ENCODE peak calls at places on chromosomes 13 and 19, in five cellular contexts. One of them, this sample, is unnamed.

GRCh38 chr13:50650936-50651638 is 192.4 kb downstream of the DLEU7 start:
- DNase-seq in K562: no peak
- DNase-seq in GM12878: no peak
- DNase-seq in HepG2: no peak
- DNase-seq in GM23338: no peak
- DNase-seq in this sample: no peak

GRCh38 chr19:10712754-10713153 is 5.1 kb upstream of the DNM2 start:
- DNase-seq in GM12878: no peak
- DNase-seq in K562: no peak
- DNase-seq in GM23338: no peak
- DNase-seq in HepG2: no peak
- DNase-seq in this sample: no peak

GRCh38 chr19:55550321-55550650 is 4.9 kb upstream of the SBK3 start:
- DNase-seq in GM23338: peak; percentile 83
- DNase-seq in K562: no peak
- DNase-seq in HepG2: no peak
- DNase-seq in GM12878: no peak
- DNase-seq in this sample: no peak

GRCh38 chr13:109427148-109427547 is 359.2 kb downstream of the IRS2 start:
- DNase-seq in GM12878: no peak
- DNase-seq in K562: no peak
- DNase-seq in HepG2: no peak
- DNase-seq in GM23338: no peak
- DNase-seq in this sample: no peak

GRCh38 chr13:112062047-112062618 is 4.8 kb upstream of the SOX1 start:
- DNase-seq in GM23338: no peak
- DNase-seq in GM12878: no peak
- DNase-seq in HepG2: no peak
- DNase-seq in K562: no peak
- DNase-seq in this sample: no peak

GRCh38 chr13:50617134-50617721 is 226.3 kb downstream of the DLEU7 start:
- DNase-seq in HepG2: no peak
- DNase-seq in GM12878: no peak
- DNase-seq in GM23338: no peak
- DNase-seq in K562: no peak
- DNase-seq in this sample: no peak

GRCh38 chr19:39385629-39386411 is 5.1 kb downstream of the PAF1 start:
- DNase-seq in K562: no peak
- DNase-seq in HepG2: no peak
- DNase-seq in GM23338: no peak
- DNase-seq in GM12878: no peak
- DNase-seq in this sample: no peak

GRCh38 chr13:24540236-24541126 is 27.9 kb upstream of the PARP4 start:
- DNase-seq in GM12878: no peak
- DNase-seq in GM23338: peak; percentile 87
- DNase-seq in HepG2: peak; percentile 2
- DNase-seq in K562: peak; percentile 7
- DNase-seq in this sample: peak; percentile 56

GRCh38 chr13:82833928-82834327 is 1048.3 kb downstream of the SLITRK1 start:
- DNase-seq in K562: no peak
- DNase-seq in HepG2: no peak
- DNase-seq in GM12878: no peak
- DNase-seq in GM23338: no peak
- DNase-seq in this sample: no peak

GRCh38 chr13:45167611-45168554 is 33.0 kb downstream of the KCTD4 start:
- DNase-seq in K562: no peak
- DNase-seq in GM12878: no peak
- DNase-seq in GM23338: no peak
- DNase-seq in HepG2: no peak
- DNase-seq in this sample: peak; percentile 38

GRCh38 chr19:48354332-48354992 is 9.3 kb downstream of the TMEM143 start:
- DNase-seq in K562: peak; percentile 39
- DNase-seq in GM12878: no peak
- DNase-seq in GM23338: no peak
- DNase-seq in HepG2: peak; percentile 100
- DNase-seq in this sample: peak; percentile 92

GRCh38 chr13:78971355-78971754 is 312.4 kb upstream of the OBI1 start:
- DNase-seq in HepG2: no peak
- DNase-seq in GM12878: no peak
- DNase-seq in K562: no peak
- DNase-seq in GM23338: no peak
- DNase-seq in this sample: no peak

GRCh38 chr13:50686547-50686946 is 156.9 kb downstream of the DLEU7 start:
- DNase-seq in K562: no peak
- DNase-seq in GM12878: no peak
- DNase-seq in HepG2: no peak
- DNase-seq in GM23338: no peak
- DNase-seq in this sample: no peak

GRCh38 chr13:79361299-79361698 is 44.8 kb downstream of the RBM26 start:
- DNase-seq in GM23338: no peak
- DNase-seq in K562: no peak
- DNase-seq in GM12878: no peak
- DNase-seq in HepG2: no peak
- DNase-seq in this sample: no peak

GRCh38 chr19:5881543-5882299 is 11.4 kb upstream of the FUT5 start:
- DNase-seq in GM23338: no peak
- DNase-seq in HepG2: no peak
- DNase-seq in K562: no peak
- DNase-seq in GM12878: no peak
- DNase-seq in this sample: no peak

GRCh38 chr19:2446390-2446789 is 10.4 kb downstream of the LMNB2 start:
- DNase-seq in HepG2: no peak
- DNase-seq in GM23338: no peak
- DNase-seq in GM12878: no peak
- DNase-seq in K562: no peak
- DNase-seq in this sample: no peak

GRCh38 chr19:10625003-10625761 is at the start of gene SLC44A2:
- DNase-seq in HepG2: no peak
- DNase-seq in GM12878: no peak
- DNase-seq in K562: peak; percentile 63
- DNase-seq in GM23338: peak; percentile 94
- DNase-seq in this sample: peak; percentile 46

GRCh38 chr13:114104626-114105350 is 27.6 kb downstream of the RASA3 start:
- DNase-seq in K562: no peak
- DNase-seq in GM23338: no peak
- DNase-seq in GM12878: no peak
- DNase-seq in HepG2: no peak
- DNase-seq in this sample: no peak

GRCh38 chr19:57515218-57515617 is 11.9 kb upstream of the ZNF549 start:
- DNase-seq in HepG2: no peak
- DNase-seq in K562: no peak
- DNase-seq in GM12878: no peak
- DNase-seq in GM23338: no peak
- DNase-seq in this sample: no peak

GRCh38 chr19:17806945-17807344 is 12.0 kb downstream of the B3GNT3 start:
- DNase-seq in GM23338: no peak
- DNase-seq in K562: no peak
- DNase-seq in HepG2: no peak
- DNase-seq in GM12878: no peak
- DNase-seq in this sample: no peak

GRCh38 chr13:100533588-100534041 is 55.0 kb downstream of the GGACT start:
- DNase-seq in HepG2: peak; percentile 31
- DNase-seq in GM12878: no peak
- DNase-seq in GM23338: no peak
- DNase-seq in K562: no peak
- DNase-seq in this sample: no peak

GRCh38 chr19:48364564-48365363 is 597 bp downstream of the SYNGR4 start:
- DNase-seq in GM23338: no peak
- DNase-seq in K562: no peak
- DNase-seq in HepG2: no peak
- DNase-seq in GM12878: no peak
- DNase-seq in this sample: no peak

GRCh38 chr13:114130708-114131580 is 1.5 kb downstream of the RASA3 start:
- DNase-seq in K562: peak; percentile 37
- DNase-seq in GM23338: peak; percentile 78
- DNase-seq in GM12878: no peak
- DNase-seq in HepG2: no peak
- DNase-seq in this sample: peak; percentile 23

GRCh38 chr13:79604752-79605151 is 123.8 kb downstream of the NDFIP2 start:
- DNase-seq in HepG2: no peak
- DNase-seq in GM12878: no peak
- DNase-seq in GM23338: peak; percentile 6
- DNase-seq in K562: no peak
- DNase-seq in this sample: no peak

GRCh38 chr13:33794576-33794975 is 23.4 kb upstream of the RFC3 start:
- DNase-seq in GM23338: no peak
- DNase-seq in K562: no peak
- DNase-seq in GM12878: no peak
- DNase-seq in HepG2: no peak
- DNase-seq in this sample: no peak
- TF ChIP-seq JUNB in GM23338: no peak
- TF ChIP-seq JUNB in K562: no peak
- TF ChIP-seq JUNB in GM12878: no peak
- TF ChIP-seq JUNB in HepG2: no peak
- TF ChIP-seq JUNB in this sample: no peak

GRCh38 chr19:45769054-45769782 is at the start of gene SIX5:
- DNase-seq in GM23338: peak; percentile 99
- DNase-seq in HepG2: peak; percentile 95
- DNase-seq in GM12878: peak; percentile 89
- DNase-seq in K562: peak; percentile 93
- DNase-seq in this sample: peak; percentile 100

GRCh38 chr19:45769821-45770191 is 754 bp upstream of the SIX5 start:
- DNase-seq in K562: no peak
- DNase-seq in HepG2: no peak
- DNase-seq in GM23338: peak; percentile 44
- DNase-seq in GM12878: no peak
- DNase-seq in this sample: peak; percentile 41

GRCh38 chr19:45767881-45768643 is 990 bp downstream of the SIX5 start:
- DNase-seq in GM12878: no peak
- DNase-seq in GM23338: peak; percentile 76
- DNase-seq in K562: peak; percentile 65
- DNase-seq in HepG2: peak; percentile 41
- DNase-seq in this sample: peak; percentile 54

GRCh38 chr19:45767410-45767880 is 1.6 kb downstream of the SIX5 start:
- DNase-seq in GM23338: peak; percentile 79
- DNase-seq in HepG2: peak; percentile 78
- DNase-seq in GM12878: no peak
- DNase-seq in K562: peak; percentile 64
- DNase-seq in this sample: peak; percentile 58

DNA sequence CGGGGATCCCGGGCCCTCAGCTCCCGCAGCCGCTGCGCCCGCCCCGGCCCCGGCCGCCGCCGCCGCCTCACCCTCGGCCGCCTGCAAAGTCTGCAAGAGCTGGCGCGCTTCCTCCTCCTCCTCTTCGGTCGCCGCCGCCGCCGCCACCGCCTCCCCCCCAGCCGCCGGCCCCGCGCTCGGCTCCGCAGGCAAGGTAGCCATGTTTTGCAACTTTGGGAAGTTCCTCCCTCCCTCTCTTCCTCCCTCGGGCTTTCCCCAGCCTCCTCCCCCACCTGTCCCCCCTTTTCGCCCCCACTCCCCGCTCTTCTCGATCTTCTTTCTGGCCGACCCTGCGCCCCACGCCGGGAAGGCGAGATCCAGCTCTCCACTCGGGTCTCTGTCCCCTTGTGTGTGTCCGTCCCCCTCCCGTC is 403 bp downstream of the SIX5 start:
- DNase-seq in HepG2: no peak
- DNase-seq in GM12878: no peak
- DNase-seq in K562: peak; percentile 46
- DNase-seq in GM23338: peak; percentile 51
- DNase-seq in this sample: peak; percentile 79
- TF ChIP-seq JUNB in HepG2: peak; percentile 31
- TF ChIP-seq JUNB in GM12878: no peak
- TF ChIP-seq JUNB in K562: no peak
- TF ChIP-seq JUNB in GM23338: no peak
- TF ChIP-seq JUNB in this sample: no peak

DNA sequence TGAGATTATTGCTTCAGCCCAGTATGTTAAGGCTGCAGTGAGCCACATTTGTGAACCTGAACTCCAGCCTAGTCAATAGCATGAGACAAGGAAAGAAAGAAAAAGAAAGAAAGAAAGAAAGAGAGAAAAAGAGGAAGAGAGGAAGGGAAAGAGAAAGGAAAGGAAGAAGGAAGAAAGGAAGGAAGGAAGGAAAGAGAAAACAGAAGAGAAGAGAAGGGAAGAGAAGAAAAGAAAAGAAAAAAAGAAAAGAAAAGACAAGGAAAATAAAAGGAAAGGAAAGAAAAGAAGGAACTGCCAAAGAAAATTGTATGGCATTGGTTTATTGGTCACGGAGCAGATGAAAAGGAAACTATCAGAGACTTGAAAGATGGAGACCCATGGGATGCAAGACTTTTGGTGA is 1158.8 kb downstream of the OLFM4 start:
- DNase-seq in K562: no peak
- DNase-seq in HepG2: no peak
- DNase-seq in GM12878: no peak
- DNase-seq in GM23338: no peak
- DNase-seq in this sample: no peak
- TF ChIP-seq JUNB in K562: no peak
- TF ChIP-seq JUNB in HepG2: no peak
- TF ChIP-seq JUNB in GM12878: no peak
- TF ChIP-seq JUNB in GM23338: no peak
- TF ChIP-seq JUNB in this sample: no peak

GRCh38 chr13:110471833-110472162 is 89.7 kb downstream of the RAB20 start:
- DNase-seq in GM23338: no peak
- DNase-seq in HepG2: no peak
- DNase-seq in K562: peak; percentile 60
- DNase-seq in GM12878: peak; percentile 87
- DNase-seq in this sample: no peak
- TF ChIP-seq JUNB in GM23338: no peak
- TF ChIP-seq JUNB in HepG2: no peak
- TF ChIP-seq JUNB in K562: no peak
- TF ChIP-seq JUNB in GM12878: peak; percentile 88
- TF ChIP-seq JUNB in this sample: no peak

GRCh38 chr19:50550594-50550966 is 17.7 kb downstream of the LRRC4B start:
- DNase-seq in GM23338: no peak
- DNase-seq in HepG2: no peak
- DNase-seq in K562: no peak
- DNase-seq in GM12878: no peak
- DNase-seq in this sample: no peak

GRCh38 chr19:50551034-50551712 is 17.1 kb downstream of the LRRC4B start:
- DNase-seq in GM12878: no peak
- DNase-seq in K562: no peak
- DNase-seq in HepG2: no peak
- DNase-seq in GM23338: no peak
- DNase-seq in this sample: no peak

GRCh38 chr19:50553134-50553703 is 15.0 kb downstream of the LRRC4B start:
- DNase-seq in K562: no peak
- DNase-seq in GM23338: no peak
- DNase-seq in GM12878: no peak
- DNase-seq in HepG2: no peak
- DNase-seq in this sample: no peak

GRCh38 chr19:50552540-50552939 is 15.7 kb downstream of the LRRC4B start:
- DNase-seq in GM12878: no peak
- DNase-seq in GM23338: no peak
- DNase-seq in K562: no peak
- DNase-seq in HepG2: no peak
- DNase-seq in this sample: no peak

DNA sequence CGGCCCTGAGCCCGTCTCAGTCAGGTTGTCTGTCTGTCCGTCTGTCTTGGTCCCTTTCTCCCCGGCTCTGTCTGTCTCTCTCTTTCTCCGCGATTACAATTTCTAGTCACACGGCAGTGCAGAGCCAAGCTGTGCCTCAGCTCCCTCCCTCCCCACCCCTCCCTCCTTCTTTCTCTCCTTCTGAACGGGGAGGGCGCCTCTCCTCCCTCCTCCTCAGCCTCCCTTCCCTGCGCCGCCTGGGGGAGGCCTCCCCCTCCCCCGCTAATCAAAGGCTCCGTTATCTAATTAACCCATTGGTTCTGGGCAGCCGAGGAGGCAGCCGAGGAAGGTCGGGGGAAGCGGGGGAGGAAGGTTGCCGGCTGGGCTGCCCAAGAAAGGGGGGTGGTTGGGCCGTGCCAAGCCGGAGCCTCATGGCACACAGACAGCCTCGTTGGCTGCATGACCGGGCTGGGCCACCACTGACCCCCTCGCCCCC is 16.5 kb downstream of the LRRC4B start:
- DNase-seq in GM12878: no peak
- DNase-seq in K562: peak; percentile 82
- DNase-seq in HepG2: no peak
- DNase-seq in GM23338: peak; percentile 70
- DNase-seq in this sample: no peak
- TF ChIP-seq JUNB in GM12878: no peak
- TF ChIP-seq JUNB in K562: no peak
- TF ChIP-seq JUNB in HepG2: no peak
- TF ChIP-seq JUNB in GM23338: no peak
- TF ChIP-seq JUNB in this sample: no peak

This sample was measured in A549.